ENCODE peak calls at places on chromosomes 1 and 21, in seven cellular contexts. K is mammary epithelial cell; N is naive thymus-derived CD4-positive, alpha-beta T cell; Q is frontal cortex; B is NCI-H226; P is AG04450; X is RWPE1. V is an unnamed sample.

GRCh38 chr1:15343729-15344128 is 66.0 kb upstream of the EFHD2 start:
- DNase-seq in K (no peak), N (no peak), Q (no peak), B (no peak), P (no peak), X (no peak), V (no peak)

GRCh38 chr21:15616864-15617574 is 112.8 kb upstream of the USP25 start:
- DNase-seq in K (no peak), N (no peak), Q (no peak), B (peak; percentile 89), P (no peak), X (no peak), V (no peak)

GRCh38 chr1:55234016-55234415 is 18.9 kb upstream of the USP24 start:
- DNase-seq in K (no peak), N (no peak), Q (no peak), B (no peak), P (no peak), X (no peak), V (no peak)

GRCh38 chr1:200437556-200438203 is 27.8 kb upstream of the ZNF281 start:
- DNase-seq in K (no peak), N (no peak), Q (no peak), B (no peak), P (no peak), X (no peak), V (no peak)

GRCh38 chr1:230706020-230706699 is 7.8 kb downstream of the AGT start:
- DNase-seq in K (no peak), N (no peak), Q (no peak), B (no peak), P (no peak), X (no peak), V (no peak)

GRCh38 chr1:34928865-34929496 is 469 bp downstream of the DLGAP3 start:
- DNase-seq in K (no peak), N (no peak), Q (peak; percentile 37), B (no peak), P (no peak), X (no peak), V (no peak)

GRCh38 chr1:5333326-5333725 is 658.9 kb downstream of the NPHP4 start:
- DNase-seq in K (no peak), N (no peak), Q (no peak), B (no peak), P (no peak), X (peak; percentile 19), V (no peak)

GRCh38 chr1:65177457-65177856 is 29.5 kb downstream of the AK4 start:
- DNase-seq in K (peak; percentile 93), N (no peak), Q (no peak), B (peak; percentile 72), P (no peak), X (peak; percentile 92), V (no peak)

GRCh38 chr1:12001249-12001917 is 17.9 kb upstream of the MIIP start:
- DNase-seq in K (no peak), N (no peak), Q (no peak), B (no peak), P (peak; percentile 15), X (no peak), V (no peak)

GRCh38 chr1:165481820-165482532 is 37.0 kb upstream of the RXRG start:
- DNase-seq in K (peak; percentile 96), N (no peak), Q (no peak), B (peak; percentile 77), P (peak; percentile 51), X (peak; percentile 88), V (no peak)

GRCh38 chr1:55559802-55560201 is 344.6 kb upstream of the USP24 start:
- DNase-seq in K (no peak), N (no peak), Q (no peak), B (no peak), P (no peak), X (no peak), V (no peak)

GRCh38 chr1:19759740-19760089 is 40.0 kb downstream of the TMCO4 start:
- DNase-seq in K (peak; percentile 18), N (no peak), Q (no peak), B (no peak), P (no peak), X (no peak), V (no peak)

GRCh38 chr1:204583909-204584632 is 67.9 kb downstream of the MDM4 start:
- DNase-seq in K (no peak), N (no peak), Q (no peak), B (no peak), P (no peak), X (no peak), V (no peak)

GRCh38 chr1:101238681-101239094 is 1.9 kb downstream of the S1PR1 start:
- DNase-seq in K (peak; percentile 83), N (peak; percentile 76), Q (peak; percentile 51), B (peak; percentile 84), P (peak; percentile 72), X (peak; percentile 84), V (peak; percentile 58)

GRCh38 chr1:59076612-59077011 is 220.3 kb upstream of the FGGY start:
- DNase-seq in K (no peak), N (no peak), Q (no peak), B (peak; percentile 40), P (no peak), X (peak; percentile 25), V (no peak)

GRCh38 chr1:63906053-63906704 is 132.4 kb downstream of the ROR1 start:
- DNase-seq in K (no peak), N (no peak), Q (no peak), B (no peak), P (no peak), X (no peak), V (no peak)

GRCh38 chr1:63779338-63779819 is 5.6 kb downstream of the ROR1 start:
- DNase-seq in K (no peak), N (no peak), Q (no peak), B (no peak), P (peak; percentile 29), X (no peak), V (no peak)

GRCh38 chr1:6490181-6491075 is 1.0 kb downstream of the PLEKHG5 start:
- DNase-seq in K (peak; percentile 78), N (peak; percentile 47), Q (no peak), B (peak; percentile 67), P (peak; percentile 32), X (peak; percentile 71), V (peak; percentile 36)

GRCh38 chr1:229430761-229431269 is 3.1 kb downstream of the ACTA1 start:
- DNase-seq in K (no peak), N (peak; percentile 27), Q (no peak), B (no peak), P (no peak), X (no peak), V (no peak)

GRCh38 chr1:2548068-2548589 is 8.0 kb upstream of the TNFRSF14 start:
- DNase-seq in K (peak; percentile 64), N (peak; percentile 66), Q (peak; percentile 89), B (peak; percentile 54), P (no peak), X (peak; percentile 81), V (peak; percentile 60)

GRCh38 chr1:232634086-232634485 is 4.2 kb upstream of the SIPA1L2 start:
- DNase-seq in K (no peak), N (no peak), Q (no peak), B (no peak), P (no peak), X (no peak), V (no peak)

GRCh38 chr21:9735421-9735961 is 785.9 kb upstream of the TPTE start:
- DNase-seq in K (no peak), N (no peak), Q (no peak), B (no peak), P (no peak), X (no peak), V (no peak)

GRCh38 chr1:2987773-2988172 is 33.5 kb upstream of the ACTRT2 start:
- DNase-seq in K (no peak), N (no peak), Q (no peak), B (no peak), P (no peak), X (no peak), V (no peak)

GRCh38 chr21:25329227-25329626 is 278.1 kb downstream of the MRPL39 start:
- DNase-seq in K (no peak), N (no peak), Q (no peak), B (peak; percentile 79), P (peak; percentile 59), X (peak; percentile 85), V (no peak)

GRCh38 chr1:198880397-198880796 is 241.6 kb downstream of the PTPRC start:
- DNase-seq in K (no peak), N (no peak), Q (no peak), B (peak; percentile 60), P (no peak), X (no peak), V (no peak)

GRCh38 chr1:56413671-56414199 is 165.6 kb downstream of the PLPP3 start:
- DNase-seq in K (no peak), N (no peak), Q (no peak), B (peak; percentile 14), P (no peak), X (no peak), V (no peak)

GRCh38 chr1:230064283-230064682 is 2.8 kb upstream of the GALNT2 start:
- DNase-seq in K (no peak), N (no peak), Q (no peak), B (no peak), P (no peak), X (no peak), V (no peak)

GRCh38 chr1:244757091-244757939 is 78.1 kb upstream of the COX20 start:
- DNase-seq in K (no peak), N (no peak), Q (no peak), B (no peak), P (no peak), X (no peak), V (no peak)

GRCh38 chr1:25771246-25772114 is 28.5 kb upstream of the SELENON start:
- DNase-seq in K (no peak), N (peak; percentile 68), Q (no peak), B (no peak), P (no peak), X (no peak), V (no peak)

GRCh38 chr1:197917813-197918646 is 858 bp downstream of the LHX9 start:
- DNase-seq in K (no peak), N (no peak), Q (no peak), B (no peak), P (no peak), X (no peak), V (no peak)

GRCh38 chr1:10033359-10033845 is 644 bp downstream of the UBE4B start:
- DNase-seq in K (peak; percentile 61), N (no peak), Q (peak; percentile 22), B (peak; percentile 43), P (no peak), X (peak; percentile 36), V (no peak)

GRCh38 chr1:87450615-87451209 is 122.0 kb downstream of the LMO4 start:
- DNase-seq in K (no peak), N (no peak), Q (no peak), B (no peak), P (no peak), X (no peak), V (no peak)

GRCh38 chr1:222914861-222915632 is 100.2 kb downstream of the DISP1 start:
- DNase-seq in K (no peak), N (no peak), Q (no peak), B (peak; percentile 79), P (no peak), X (peak; percentile 36), V (no peak)

GRCh38 chr21:43354016-43354420 is 72.9 kb downstream of the SIK1 start:
- DNase-seq in K (no peak), N (no peak), Q (no peak), B (no peak), P (no peak), X (no peak), V (no peak)

GRCh38 chr1:48610628-48611542 is 138.9 kb upstream of the SPATA6 start:
- DNase-seq in K (no peak), N (no peak), Q (no peak), B (no peak), P (no peak), X (no peak), V (no peak)

GRCh38 chr1:150808134-150808533 is at the start of gene CTSK:
- DNase-seq in K (no peak), N (no peak), Q (no peak), B (no peak), P (no peak), X (no peak), V (no peak)

GRCh38 chr1:8607906-8608305 is 209.5 kb downstream of the RERE start:
- DNase-seq in K (no peak), N (no peak), Q (no peak), B (no peak), P (no peak), X (no peak), V (no peak)

GRCh38 chr1:36537190-36537768 is 54.6 kb upstream of the CSF3R start:
- DNase-seq in K (no peak), N (no peak), Q (no peak), B (no peak), P (no peak), X (no peak), V (no peak)

V was measured in D721Med.